ENCODE peak calls at places on chromosome 11, in six cellular contexts. H is prostate gland, M is heart right ventricle, W is cardiac muscle cell, J is tibial nerve, B is esophagus squamous epithelium. Y is an unnamed sample.

GRCh38 chr11:69462106-69463045 is 19.1 kb upstream of the LINC01488 start:
- DNase-seq in H (no peak), B (no peak), M (no peak), J (no peak), W (peak; percentile 43), Y (no peak)

GRCh38 chr11:126138636-126139540 is 72.6 kb downstream of the RPUSD4 start:
- DNase-seq in H (no peak), B (no peak), J (no peak), M (no peak), W (peak; percentile 73), Y (no peak)

GRCh38 chr11:129862123-129862522 is 33.3 kb downstream of the NFRKB start:
- DNase-seq in B (no peak), J (no peak), M (no peak), W (no peak), H (no peak), Y (no peak)

GRCh38 chr11:74311352-74311926 is at the start of gene P4HA3:
- DNase-seq in B (no peak), H (peak; percentile 44), J (peak; percentile 20), M (peak; percentile 52), W (peak; percentile 71), Y (peak; percentile 76)

GRCh38 chr11:17745032-17745772 is 10.6 kb downstream of the KCNC1 start:
- DNase-seq in W (no peak), M (no peak), B (no peak), J (no peak), H (no peak), Y (no peak)

GRCh38 chr11:111177037-111177988 is 68.2 kb upstream of the POU2AF2 start:
- DNase-seq in J (no peak), M (no peak), H (no peak), W (no peak), B (no peak), Y (no peak)

GRCh38 chr11:61120865-61121831 is 18.9 kb downstream of the CD5 start:
- DNase-seq in B (no peak), J (no peak), W (peak; percentile 52), M (peak; percentile 58), H (no peak), Y (peak; percentile 52)

GRCh38 chr11:26792956-26793355 is 71.1 kb upstream of the SLC5A12 start:
- DNase-seq in H (no peak), W (no peak), M (no peak), J (no peak), B (no peak), Y (no peak)

GRCh38 chr11:72670041-72670440 is 4.2 kb downstream of the PDE2A start:
- DNase-seq in J (no peak), W (no peak), M (no peak), H (no peak), B (no peak), Y (no peak)

GRCh38 chr11:41533761-41534160 is 74.3 kb upstream of the LRRC4C start:
- DNase-seq in H (no peak), J (no peak), M (no peak), B (no peak), W (no peak), Y (no peak)

GRCh38 chr11:79039122-79039521 is 401.7 kb downstream of the TENM4 start:
- DNase-seq in J (no peak), M (no peak), W (no peak), B (no peak), H (no peak), Y (no peak)

GRCh38 chr11:125784678-125785077 is 3.2 kb upstream of the PATE3 start:
- DNase-seq in H (no peak), M (no peak), W (peak; percentile 21), J (no peak), B (no peak), Y (no peak)

GRCh38 chr11:63510360-63511130 is 4.7 kb downstream of the LGALS12 start:
- DNase-seq in B (no peak), H (no peak), M (peak; percentile 42), W (peak; percentile 83), J (peak; percentile 57), Y (no peak)

GRCh38 chr11:102241026-102241425 is 76.3 kb upstream of the BIRC3 start:
- DNase-seq in H (no peak), W (no peak), B (no peak), M (no peak), J (no peak), Y (no peak)

DNA sequence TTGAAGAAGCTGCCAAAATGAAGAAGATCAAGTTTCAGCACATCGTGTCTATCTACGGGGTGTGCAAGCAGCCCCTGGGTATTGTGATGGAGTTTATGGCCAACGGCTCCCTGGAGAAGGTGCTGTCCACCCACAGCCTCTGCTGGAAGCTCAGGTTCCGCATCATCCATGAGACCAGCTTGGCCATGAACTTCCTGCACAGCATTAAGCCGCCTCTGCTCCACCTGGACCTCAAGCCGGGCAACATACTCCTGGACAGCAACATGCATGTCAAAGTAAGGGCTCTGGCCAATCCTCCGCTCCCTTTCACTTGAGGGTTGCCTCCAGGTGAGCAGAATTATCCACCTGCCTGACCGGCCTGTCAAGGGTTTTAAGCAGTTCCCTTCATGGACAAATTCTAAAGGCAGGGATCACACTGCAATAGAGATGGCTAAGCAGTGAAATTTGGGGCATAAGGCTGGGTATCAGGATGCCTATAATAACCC is 6.0 kb downstream of the ANKK1 start:
- DNase-seq in W (no peak), M (no peak), B (no peak), J (no peak), H (no peak), Y (no peak)
- TF ChIP-seq CTCF in W (no peak), M (no peak), B (no peak), J (no peak), H (no peak), Y (no peak)

DNA sequence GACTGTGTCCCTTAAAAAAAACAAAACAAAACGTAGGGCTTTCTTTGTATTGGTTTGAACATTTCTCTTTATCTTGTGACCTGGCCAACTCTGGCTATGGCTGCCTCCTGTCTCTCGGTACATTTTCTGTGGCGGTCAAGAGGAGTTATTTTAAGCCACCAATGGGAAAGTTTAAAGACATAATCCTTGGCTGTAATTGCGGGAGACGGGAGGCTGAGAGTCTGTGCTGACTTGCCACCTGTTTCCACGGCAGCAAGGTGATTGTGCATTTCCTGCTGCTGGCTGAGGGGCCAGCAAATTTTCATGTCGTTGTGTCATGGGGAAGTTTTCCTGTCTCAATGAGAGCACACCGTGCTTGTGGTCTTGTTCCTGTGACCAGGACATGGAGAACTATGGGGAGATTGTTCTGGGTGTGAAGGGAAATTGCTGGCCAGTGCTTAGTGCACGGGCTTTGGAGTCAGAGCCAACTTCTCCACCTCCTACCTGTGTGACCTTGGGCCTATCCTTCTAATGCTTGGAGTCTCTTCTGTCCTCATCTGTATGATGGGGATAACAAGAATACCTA is 11.0 kb downstream of the PTPRJ start:
- DNase-seq in H (peak; percentile 44), J (no peak), W (no peak), B (no peak), M (peak; percentile 25), Y (peak; percentile 48)
- H3K4me3 ChIP-seq in H (peak overlapping the region; percentile 2), J (no peak overlapping the region), W (no peak overlapping the region), B (no peak overlapping the region), M (peak overlapping the region; percentile 25), Y (no peak overlapping the region)

DNA sequence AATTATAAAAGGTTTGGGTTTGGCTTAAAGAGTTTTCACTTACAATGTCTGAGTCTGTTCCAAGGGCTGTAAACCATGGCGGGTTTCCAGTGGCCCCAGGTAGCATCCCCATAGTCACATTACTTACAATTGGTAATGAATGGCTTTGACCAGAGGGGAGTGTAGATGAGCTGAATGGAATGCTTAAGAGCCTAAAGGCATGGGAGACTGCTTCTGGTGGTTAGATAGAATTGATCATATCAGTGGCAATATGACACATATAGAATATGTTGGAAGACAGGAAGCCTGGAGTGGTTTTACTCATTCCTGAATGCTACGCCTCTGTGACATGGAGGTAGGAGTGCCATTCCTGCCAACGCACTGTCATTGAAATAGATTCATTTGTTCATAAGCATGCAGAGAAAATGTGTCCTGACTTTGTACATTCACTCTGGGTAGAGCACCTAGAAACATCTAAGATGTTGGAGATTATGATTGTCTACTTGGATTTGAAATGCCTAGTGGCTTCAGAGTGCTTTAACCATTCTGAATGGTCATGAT is 183.3 kb downstream of the BLID start:
- DNase-seq in H (no peak), B (no peak), J (no peak), M (no peak), W (no peak), Y (no peak)
- H3K4me1 ChIP-seq in H (no peaks in the 10 kb centered on the region), B (peaks cover 7% of the 10 kb centered on the region), J (no peaks in the 10 kb centered on the region), M (peaks cover 16% of the 10 kb centered on the region), W (peaks cover 22% of the 10 kb centered on the region), Y (no peaks in the 10 kb centered on the region)

DNA sequence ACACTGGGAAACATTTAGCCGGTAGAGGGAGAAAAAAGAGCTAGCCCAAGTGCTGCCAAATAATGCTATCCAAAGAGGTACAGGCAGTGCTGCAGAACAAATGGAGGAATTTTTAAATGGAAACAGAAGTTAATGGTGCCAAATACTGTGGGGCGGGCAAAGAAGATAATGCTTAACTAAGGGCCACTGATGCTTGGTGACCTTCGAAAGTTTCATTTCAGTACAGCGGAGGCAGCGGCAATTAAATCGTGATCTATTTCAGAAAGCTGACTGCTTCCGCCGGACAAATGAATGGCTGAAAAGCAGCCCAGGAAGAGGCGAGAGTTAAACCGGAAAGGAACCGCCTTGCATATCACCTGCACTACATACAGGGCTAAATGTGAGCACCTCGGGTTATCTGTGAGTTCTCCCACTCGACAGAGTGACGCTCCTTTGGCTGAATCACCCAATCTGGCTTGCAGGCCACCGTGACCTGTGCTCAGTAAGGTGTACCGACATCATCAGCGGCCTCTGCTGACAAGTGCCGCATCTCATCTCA is 42.1 kb downstream of the CADM1 start:
- DNase-seq in B (no peak), M (no peak), J (no peak), H (no peak), W (no peak), Y (no peak)
- TF ChIP-seq CTCF in B (no peak), M (peak; percentile 20), J (no peak), H (no peak), W (no peak), Y (no peak)

GRCh38 chr11:35041070-35041554 is 97.9 kb upstream of the CD44 start:
- DNase-seq in W (no peak), B (no peak), M (no peak), H (no peak), J (no peak), Y (no peak)
- H3K4me3 ChIP-seq in W (no peak overlapping the region), B (no peak overlapping the region), M (no peak overlapping the region), H (no peak overlapping the region), J (no peak overlapping the region), Y (no peak overlapping the region)

GRCh38 chr11:105821781-105822180 is 200.3 kb downstream of the MSANTD4 start:
- DNase-seq in B (no peak), M (no peak), W (no peak), H (no peak), J (no peak), Y (no peak)
- H3K4me1 ChIP-seq in B (no peaks in the 10 kb centered on the region), M (no peaks in the 10 kb centered on the region), W (no peaks in the 10 kb centered on the region), H (no peaks in the 10 kb centered on the region), J (no peaks in the 10 kb centered on the region), Y (no peaks in the 10 kb centered on the region)

GRCh38 chr11:77967753-77968152 is 26.7 kb downstream of the INTS4 start:
- DNase-seq in H (no peak), B (no peak), M (no peak), J (no peak), W (no peak), Y (no peak)

GRCh38 chr11:77966338-77966737 is 28.1 kb downstream of the INTS4 start:
- DNase-seq in B (no peak), J (no peak), H (no peak), M (no peak), W (no peak), Y (no peak)

GRCh38 chr11:77968337-77968736 is 26.1 kb downstream of the INTS4 start:
- DNase-seq in M (no peak), W (no peak), J (no peak), B (no peak), H (no peak), Y (no peak)

GRCh38 chr11:77967121-77967520 is 27.3 kb downstream of the INTS4 start:
- DNase-seq in B (no peak), J (no peak), W (no peak), M (no peak), H (no peak), Y (no peak)
- TF ChIP-seq CTCF in B (no peak), J (no peak), W (no peak), M (no peak), H (no peak), Y (no peak)

GRCh38 chr11:117877120-117877784 is 794 bp upstream of the FXYD6 start:
- DNase-seq in M (peak; percentile 73), B (no peak), J (no peak), W (peak; percentile 30), H (no peak), Y (no peak)
- H3K4me3 ChIP-seq in M (peak overlapping the region; percentile 74), B (peak overlapping the region; percentile 28), J (no peak overlapping the region), W (peak overlapping the region; percentile 81), H (peak overlapping the region; percentile 45), Y (no peak overlapping the region)

Y was measured in mucosa of descending colon.